ENCODE peak calls at places on chromosomes 5 and 9, in five cellular contexts. One of them, this sample, is unnamed.

GRCh38 chr5:4924581-4924980 is 215.5 kb upstream of the ADAMTS16 start:
- DNase-seq in stimulated activated CD8-positive, alpha-beta memory T cell treated with anti-CD3 and anti-CD28 coated beads, Interleukin-7, amount 100 ng/mL, for 1 hour: no peak
- DNase-seq in HCT116: no peak
- DNase-seq in ureter: no peak
- DNase-seq in CD4-positive, alpha-beta memory T cell: no peak
- DNase-seq in this sample: no peak

GRCh38 chr5:124088289-124089064 is 576.5 kb downstream of the CSNK1G3 start:
- DNase-seq in CD4-positive, alpha-beta memory T cell: no peak
- DNase-seq in HCT116: no peak
- DNase-seq in stimulated activated CD8-positive, alpha-beta memory T cell treated with anti-CD3 and anti-CD28 coated beads, Interleukin-7, amount 100 ng/mL, for 1 hour: no peak
- DNase-seq in ureter: no peak
- DNase-seq in this sample: no peak

GRCh38 chr9:82810902-82811301 is 252.0 kb downstream of the RASEF start:
- DNase-seq in HCT116: peak; percentile 59
- DNase-seq in CD4-positive, alpha-beta memory T cell: no peak
- DNase-seq in ureter: peak; percentile 51
- DNase-seq in stimulated activated CD8-positive, alpha-beta memory T cell treated with anti-CD3 and anti-CD28 coated beads, Interleukin-7, amount 100 ng/mL, for 1 hour: no peak
- DNase-seq in this sample: no peak

GRCh38 chr9:98037362-98037761 is 19.2 kb upstream of the NANS start:
- DNase-seq in CD4-positive, alpha-beta memory T cell: no peak
- DNase-seq in ureter: peak; percentile 56
- DNase-seq in HCT116: no peak
- DNase-seq in stimulated activated CD8-positive, alpha-beta memory T cell treated with anti-CD3 and anti-CD28 coated beads, Interleukin-7, amount 100 ng/mL, for 1 hour: no peak
- DNase-seq in this sample: no peak

GRCh38 chr9:131477367-131477766 is 25.4 kb upstream of the POMT1 start:
- DNase-seq in CD4-positive, alpha-beta memory T cell: no peak
- DNase-seq in stimulated activated CD8-positive, alpha-beta memory T cell treated with anti-CD3 and anti-CD28 coated beads, Interleukin-7, amount 100 ng/mL, for 1 hour: no peak
- DNase-seq in ureter: no peak
- DNase-seq in HCT116: no peak
- DNase-seq in this sample: no peak

GRCh38 chr5:66281309-66281708 is 137.2 kb downstream of the SREK1 start:
- DNase-seq in ureter: no peak
- DNase-seq in HCT116: no peak
- DNase-seq in stimulated activated CD8-positive, alpha-beta memory T cell treated with anti-CD3 and anti-CD28 coated beads, Interleukin-7, amount 100 ng/mL, for 1 hour: no peak
- DNase-seq in CD4-positive, alpha-beta memory T cell: no peak
- DNase-seq in this sample: no peak

GRCh38 chr9:113590991-113591898 is 127.7 kb downstream of the RGS3 start:
- DNase-seq in stimulated activated CD8-positive, alpha-beta memory T cell treated with anti-CD3 and anti-CD28 coated beads, Interleukin-7, amount 100 ng/mL, for 1 hour: no peak
- DNase-seq in ureter: peak; percentile 81
- DNase-seq in CD4-positive, alpha-beta memory T cell: no peak
- DNase-seq in HCT116: no peak
- DNase-seq in this sample: peak; percentile 25

GRCh38 chr5:163497315-163497714 is 8.1 kb upstream of the MAT2B start:
- DNase-seq in HCT116: no peak
- DNase-seq in ureter: no peak
- DNase-seq in CD4-positive, alpha-beta memory T cell: no peak
- DNase-seq in stimulated activated CD8-positive, alpha-beta memory T cell treated with anti-CD3 and anti-CD28 coated beads, Interleukin-7, amount 100 ng/mL, for 1 hour: no peak
- DNase-seq in this sample: no peak

GRCh38 chr5:64690417-64691151 is at the start of gene SHISAL2B:
- DNase-seq in CD4-positive, alpha-beta memory T cell: no peak
- DNase-seq in ureter: no peak
- DNase-seq in stimulated activated CD8-positive, alpha-beta memory T cell treated with anti-CD3 and anti-CD28 coated beads, Interleukin-7, amount 100 ng/mL, for 1 hour: no peak
- DNase-seq in HCT116: no peak
- DNase-seq in this sample: peak; percentile 6

GRCh38 chr9:98248737-98249474 is 6.5 kb downstream of the TBC1D2 start:
- DNase-seq in HCT116: no peak
- DNase-seq in ureter: peak; percentile 88
- DNase-seq in stimulated activated CD8-positive, alpha-beta memory T cell treated with anti-CD3 and anti-CD28 coated beads, Interleukin-7, amount 100 ng/mL, for 1 hour: no peak
- DNase-seq in CD4-positive, alpha-beta memory T cell: no peak
- DNase-seq in this sample: no peak

GRCh38 chr5:149205625-149206523 is 64.6 kb downstream of the ABLIM3 start:
- DNase-seq in CD4-positive, alpha-beta memory T cell: no peak
- DNase-seq in ureter: peak; percentile 64
- DNase-seq in HCT116: no peak
- DNase-seq in stimulated activated CD8-positive, alpha-beta memory T cell treated with anti-CD3 and anti-CD28 coated beads, Interleukin-7, amount 100 ng/mL, for 1 hour: no peak
- DNase-seq in this sample: no peak

GRCh38 chr5:178304016-178304415 is 71.4 kb upstream of the PHYKPL start:
- DNase-seq in stimulated activated CD8-positive, alpha-beta memory T cell treated with anti-CD3 and anti-CD28 coated beads, Interleukin-7, amount 100 ng/mL, for 1 hour: no peak
- DNase-seq in CD4-positive, alpha-beta memory T cell: no peak
- DNase-seq in ureter: no peak
- DNase-seq in HCT116: no peak
- DNase-seq in this sample: no peak

GRCh38 chr5:54518146-54519082 is 855 bp downstream of the SNX18 start:
- DNase-seq in ureter: no peak
- DNase-seq in CD4-positive, alpha-beta memory T cell: peak; percentile 63
- DNase-seq in stimulated activated CD8-positive, alpha-beta memory T cell treated with anti-CD3 and anti-CD28 coated beads, Interleukin-7, amount 100 ng/mL, for 1 hour: peak; percentile 13
- DNase-seq in HCT116: no peak
- DNase-seq in this sample: peak; percentile 52

GRCh38 chr5:93355691-93356090 is 225.3 kb downstream of the NR2F1-AS1 start:
- DNase-seq in ureter: no peak
- DNase-seq in HCT116: no peak
- DNase-seq in stimulated activated CD8-positive, alpha-beta memory T cell treated with anti-CD3 and anti-CD28 coated beads, Interleukin-7, amount 100 ng/mL, for 1 hour: no peak
- DNase-seq in CD4-positive, alpha-beta memory T cell: no peak
- DNase-seq in this sample: no peak

GRCh38 chr9:107422189-107422802 is 67.3 kb downstream of the KLF4 start:
- DNase-seq in HCT116: peak; percentile 78
- DNase-seq in ureter: peak; percentile 58
- DNase-seq in CD4-positive, alpha-beta memory T cell: no peak
- DNase-seq in stimulated activated CD8-positive, alpha-beta memory T cell treated with anti-CD3 and anti-CD28 coated beads, Interleukin-7, amount 100 ng/mL, for 1 hour: no peak
- DNase-seq in this sample: no peak

GRCh38 chr9:86303316-86303975 is 21.1 kb upstream of the ISCA1 start:
- DNase-seq in stimulated activated CD8-positive, alpha-beta memory T cell treated with anti-CD3 and anti-CD28 coated beads, Interleukin-7, amount 100 ng/mL, for 1 hour: no peak
- DNase-seq in CD4-positive, alpha-beta memory T cell: peak; percentile 78
- DNase-seq in ureter: no peak
- DNase-seq in HCT116: no peak
- DNase-seq in this sample: peak; percentile 34

GRCh38 chr5:142296914-142297417 is 27.9 kb downstream of the SPRY4 start:
- DNase-seq in ureter: no peak
- DNase-seq in HCT116: no peak
- DNase-seq in CD4-positive, alpha-beta memory T cell: no peak
- DNase-seq in stimulated activated CD8-positive, alpha-beta memory T cell treated with anti-CD3 and anti-CD28 coated beads, Interleukin-7, amount 100 ng/mL, for 1 hour: no peak
- DNase-seq in this sample: no peak

GRCh38 chr9:136546697-136547481 is 1.0 kb upstream of the NOTCH1 start:
- DNase-seq in CD4-positive, alpha-beta memory T cell: peak; percentile 61
- DNase-seq in ureter: peak; percentile 88
- DNase-seq in HCT116: no peak
- DNase-seq in stimulated activated CD8-positive, alpha-beta memory T cell treated with anti-CD3 and anti-CD28 coated beads, Interleukin-7, amount 100 ng/mL, for 1 hour: no peak
- DNase-seq in this sample: peak; percentile 80

GRCh38 chr9:78115073-78115472 is 83.5 kb upstream of the GNAQ start:
- DNase-seq in ureter: no peak
- DNase-seq in stimulated activated CD8-positive, alpha-beta memory T cell treated with anti-CD3 and anti-CD28 coated beads, Interleukin-7, amount 100 ng/mL, for 1 hour: no peak
- DNase-seq in HCT116: no peak
- DNase-seq in CD4-positive, alpha-beta memory T cell: no peak
- DNase-seq in this sample: peak; percentile 54

GRCh38 chr9:10059044-10059443 is 553.8 kb downstream of the PTPRD start:
- DNase-seq in CD4-positive, alpha-beta memory T cell: no peak
- DNase-seq in HCT116: no peak
- DNase-seq in ureter: no peak
- DNase-seq in stimulated activated CD8-positive, alpha-beta memory T cell treated with anti-CD3 and anti-CD28 coated beads, Interleukin-7, amount 100 ng/mL, for 1 hour: no peak
- DNase-seq in this sample: no peak

GRCh38 chr5:76337949-76338589 is 65.0 kb upstream of the IQGAP2 start:
- DNase-seq in stimulated activated CD8-positive, alpha-beta memory T cell treated with anti-CD3 and anti-CD28 coated beads, Interleukin-7, amount 100 ng/mL, for 1 hour: peak; percentile 20
- DNase-seq in HCT116: peak; percentile 65
- DNase-seq in ureter: peak; percentile 48
- DNase-seq in CD4-positive, alpha-beta memory T cell: peak; percentile 62
- DNase-seq in this sample: peak; percentile 59

GRCh38 chr5:58149345-58149744 is 310.5 kb downstream of the PLK2 start:
- DNase-seq in HCT116: no peak
- DNase-seq in ureter: no peak
- DNase-seq in CD4-positive, alpha-beta memory T cell: no peak
- DNase-seq in stimulated activated CD8-positive, alpha-beta memory T cell treated with anti-CD3 and anti-CD28 coated beads, Interleukin-7, amount 100 ng/mL, for 1 hour: no peak
- DNase-seq in this sample: no peak

GRCh38 chr5:77623341-77623740 is 15.2 kb downstream of the OTP start:
- DNase-seq in stimulated activated CD8-positive, alpha-beta memory T cell treated with anti-CD3 and anti-CD28 coated beads, Interleukin-7, amount 100 ng/mL, for 1 hour: no peak
- DNase-seq in ureter: no peak
- DNase-seq in CD4-positive, alpha-beta memory T cell: no peak
- DNase-seq in HCT116: no peak
- DNase-seq in this sample: no peak

GRCh38 chr9:127318651-127319167 is 54.1 kb downstream of the GARNL3 start:
- DNase-seq in HCT116: no peak
- DNase-seq in stimulated activated CD8-positive, alpha-beta memory T cell treated with anti-CD3 and anti-CD28 coated beads, Interleukin-7, amount 100 ng/mL, for 1 hour: no peak
- DNase-seq in ureter: no peak
- DNase-seq in CD4-positive, alpha-beta memory T cell: no peak
- DNase-seq in this sample: no peak

GRCh38 chr9:137000177-137000930 is 4.0 kb upstream of the CLIC3 start:
- DNase-seq in stimulated activated CD8-positive, alpha-beta memory T cell treated with anti-CD3 and anti-CD28 coated beads, Interleukin-7, amount 100 ng/mL, for 1 hour: no peak
- DNase-seq in HCT116: no peak
- DNase-seq in ureter: no peak
- DNase-seq in CD4-positive, alpha-beta memory T cell: no peak
- DNase-seq in this sample: no peak

GRCh38 chr9:110142868-110143866 is 64.8 kb downstream of the C9orf152 start:
- DNase-seq in stimulated activated CD8-positive, alpha-beta memory T cell treated with anti-CD3 and anti-CD28 coated beads, Interleukin-7, amount 100 ng/mL, for 1 hour: no peak
- DNase-seq in CD4-positive, alpha-beta memory T cell: no peak
- DNase-seq in ureter: no peak
- DNase-seq in HCT116: no peak
- DNase-seq in this sample: peak; percentile 40

GRCh38 chr5:13692172-13692571 is 252.3 kb downstream of the DNAH5 start:
- DNase-seq in CD4-positive, alpha-beta memory T cell: no peak
- DNase-seq in stimulated activated CD8-positive, alpha-beta memory T cell treated with anti-CD3 and anti-CD28 coated beads, Interleukin-7, amount 100 ng/mL, for 1 hour: no peak
- DNase-seq in HCT116: no peak
- DNase-seq in ureter: no peak
- DNase-seq in this sample: no peak

GRCh38 chr5:72543365-72543764 is 36.2 kb upstream of the ZNF366 start:
- DNase-seq in ureter: no peak
- DNase-seq in stimulated activated CD8-positive, alpha-beta memory T cell treated with anti-CD3 and anti-CD28 coated beads, Interleukin-7, amount 100 ng/mL, for 1 hour: no peak
- DNase-seq in HCT116: no peak
- DNase-seq in CD4-positive, alpha-beta memory T cell: no peak
- DNase-seq in this sample: no peak

This sample was measured in CD4-positive, CD25-positive, alpha-beta regulatory T cell.